ENCODE peak calls at places on chromosomes 13 and 19, in seven cellular contexts. Z, N, G, A, B, V and E are unnamed samples.

GRCh38 chr13:52926971-52927370 is 78.5 kb upstream of the PCDH8 start:
- DNase-seq in Z (no peak), N (no peak), G (no peak), A (no peak), B (no peak), V (no peak), E (no peak)

GRCh38 chr13:32284927-32285632 is 30.1 kb downstream of the ZAR1L start:
- DNase-seq in Z (no peak), N (peak; percentile 44), G (peak; percentile 65), A (no peak), B (no peak), V (no peak), E (no peak)

GRCh38 chr13:44758595-44759221 is 182.6 kb upstream of the TSC22D1 start:
- DNase-seq in Z (no peak), N (no peak), G (peak; percentile 84), A (no peak), B (no peak), V (no peak), E (no peak)

GRCh38 chr13:43285891-43286602 is 262.7 kb downstream of the DNAJC15 start:
- DNase-seq in Z (no peak), N (peak; percentile 63), G (peak; percentile 53), A (no peak), B (no peak), V (no peak), E (no peak)

GRCh38 chr19:53809518-53810186 is 14.5 kb downstream of the NLRP12 start:
- DNase-seq in Z (no peak), N (peak; percentile 50), G (no peak), A (no peak), B (no peak), V (no peak), E (no peak)

GRCh38 chr13:32309812-32310706 is 5.1 kb downstream of the ZAR1L start:
- DNase-seq in Z (no peak), N (peak; percentile 63), G (peak; percentile 83), A (no peak), B (no peak), V (no peak), E (peak; percentile 57)

GRCh38 chr13:98771838-98772611 is 19.6 kb upstream of the SLC15A1 start:
- DNase-seq in Z (no peak), N (no peak), G (no peak), A (no peak), B (no peak), V (no peak), E (no peak)

GRCh38 chr13:21371011-21371410 is 88.1 kb downstream of the ZDHHC20 start:
- DNase-seq in Z (no peak), N (no peak), G (peak; percentile 29), A (no peak), B (no peak), V (no peak), E (no peak)

GRCh38 chr13:37769078-37769477 is 100.5 kb downstream of the TRPC4 start:
- DNase-seq in Z (no peak), N (no peak), G (no peak), A (no peak), B (no peak), V (no peak), E (no peak)

GRCh38 chr13:25803626-25804025 is 248.2 kb downstream of the SHISA2 start:
- DNase-seq in Z (no peak), N (no peak), G (no peak), A (no peak), B (no peak), V (no peak), E (no peak)

GRCh38 chr13:25811506-25811905 is 240.3 kb downstream of the SHISA2 start:
- DNase-seq in Z (no peak), N (no peak), G (no peak), A (no peak), B (no peak), V (no peak), E (no peak)

GRCh38 chr13:25802579-25802978 is 249.2 kb downstream of the SHISA2 start:
- DNase-seq in Z (no peak), N (no peak), G (no peak), A (no peak), B (no peak), V (no peak), E (no peak)

GRCh38 chr13:25806304-25806974 is 245.4 kb downstream of the SHISA2 start:
- DNase-seq in Z (no peak), N (no peak), G (peak; percentile 8), A (no peak), B (no peak), V (no peak), E (peak; percentile 10)

DNA sequence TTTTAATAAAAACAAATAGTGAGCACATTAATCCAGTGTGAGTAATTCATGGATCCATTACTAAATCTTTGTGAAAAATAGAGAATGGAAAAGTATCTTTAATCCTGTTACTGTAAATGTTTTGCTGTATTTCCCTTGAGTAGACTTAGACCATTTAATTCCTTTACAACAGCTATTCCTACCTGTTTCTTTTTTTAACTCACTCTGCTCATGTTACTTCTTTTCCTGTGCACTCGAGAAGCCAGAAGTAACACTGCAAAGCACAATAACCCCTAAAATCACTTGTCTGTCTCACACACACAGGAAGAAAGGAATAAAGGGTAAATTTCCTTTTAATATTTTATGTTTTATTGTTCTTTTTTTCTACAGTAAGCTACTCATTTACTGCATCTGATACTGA is 244.3 kb downstream of the SHISA2 start:
- DNase-seq in Z (no peak), N (no peak), G (no peak), A (no peak), B (no peak), V (no peak), E (no peak)
- H3K9me3 ChIP-seq in Z (peaks cover 8% of the 10 kb centered on the region), N (peaks cover 4% of the 10 kb centered on the region), G (no peaks in the 10 kb centered on the region), A (no peaks in the 10 kb centered on the region), B (no peaks in the 10 kb centered on the region), V (no peaks in the 10 kb centered on the region), E (no peaks in the 10 kb centered on the region)

GRCh38 chr13:114108141-114108761 is 24.2 kb downstream of the RASA3 start:
- DNase-seq in Z (peak; percentile 46), N (no peak), G (no peak), A (no peak), B (no peak), V (peak; percentile 76), E (no peak)

GRCh38 chr13:114107686-114108081 is 24.7 kb downstream of the RASA3 start:
- DNase-seq in Z (peak; percentile 59), N (no peak), G (peak; percentile 92), A (no peak), B (no peak), V (peak; percentile 60), E (no peak)

GRCh38 chr13:114105351-114106225 is 26.8 kb downstream of the RASA3 start:
- DNase-seq in Z (peak; percentile 50), N (no peak), G (no peak), A (no peak), B (no peak), V (no peak), E (peak; percentile 30)

GRCh38 chr13:114106526-114106925 is 25.9 kb downstream of the RASA3 start:
- DNase-seq in Z (no peak), N (no peak), G (no peak), A (no peak), B (no peak), V (no peak), E (no peak)

GRCh38 chr13:114106991-114107685 is 25.3 kb downstream of the RASA3 start:
- DNase-seq in Z (peak; percentile 55), N (no peak), G (no peak), A (no peak), B (no peak), V (no peak), E (no peak)
- H3K4me1 ChIP-seq in Z (peaks cover 41% of the 10 kb centered on the region), N (peaks cover 28% of the 10 kb centered on the region), G (peaks cover 55% of the 10 kb centered on the region), A (no peaks in the 10 kb centered on the region), B (peaks cover 26% of the 10 kb centered on the region), V (peaks cover 19% of the 10 kb centered on the region), E (peaks cover 88% of the 10 kb centered on the region)

DNA sequence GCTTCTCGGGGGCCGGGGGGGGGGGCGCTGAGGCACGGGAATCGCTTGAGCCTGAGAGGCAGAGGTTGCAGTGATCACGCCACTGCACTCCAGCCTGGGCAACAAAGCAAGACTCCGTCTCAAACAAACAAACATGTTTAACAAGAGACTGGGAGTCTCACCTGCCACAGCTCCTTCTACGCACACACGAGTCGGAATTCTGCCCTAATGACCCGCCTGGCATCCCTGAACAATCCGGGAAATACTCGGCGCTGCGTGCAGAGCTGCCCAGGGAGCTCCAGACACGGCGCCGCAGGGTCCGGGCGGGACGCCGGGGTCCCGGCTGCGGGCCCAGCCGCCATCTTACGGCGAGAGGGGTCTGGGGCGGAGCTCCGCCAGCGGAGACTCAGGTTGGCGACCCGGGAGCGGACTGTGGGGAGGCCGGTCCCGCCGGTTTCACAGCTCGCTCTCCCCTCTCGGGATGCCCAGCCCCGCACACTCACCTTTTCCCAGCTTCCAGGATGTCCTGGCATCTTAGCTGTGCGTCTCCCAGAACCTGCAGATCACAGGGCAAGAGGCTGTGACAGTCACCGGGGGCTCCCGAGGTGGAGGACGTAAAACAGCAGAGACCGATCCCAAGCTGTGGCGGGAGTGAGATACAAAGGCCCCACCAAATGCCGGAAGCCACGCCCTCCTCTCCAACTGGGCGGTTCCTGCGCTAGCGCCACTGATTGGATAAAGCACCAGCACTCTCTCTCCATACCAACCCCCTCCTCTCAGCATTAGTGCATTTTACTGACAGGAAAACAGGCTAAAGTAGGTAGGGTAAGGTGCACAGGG is 23.6 kb upstream of the ZNF724 start:
- DNase-seq in Z (peak; percentile 96), N (peak; percentile 96), G (peak; percentile 85), A (peak; percentile 91), B (peak; percentile 74), V (peak; percentile 95), E (peak; percentile 89)
- H3K27ac ChIP-seq in Z (peak overlapping the region; percentile 78), N (peak overlapping the region; percentile 92), G (peak overlapping the region; percentile 75), A (peak overlapping the region; percentile 90), B (peak overlapping the region; percentile 90), V (peak overlapping the region; percentile 90), E (peak overlapping the region; percentile 92)

GRCh38 chr19:55802281-55802680 is 29.5 kb downstream of the NLRP11 start:
- DNase-seq in Z (no peak), N (no peak), G (no peak), A (no peak), B (no peak), V (no peak), E (no peak)
- H3K9me3 ChIP-seq in Z (peaks cover 7% of the 10 kb centered on the region), N (peaks cover 7% of the 10 kb centered on the region), G (no peaks in the 10 kb centered on the region), A (no peaks in the 10 kb centered on the region), B (no peaks in the 10 kb centered on the region), V (no peaks in the 10 kb centered on the region), E (no peaks in the 10 kb centered on the region)

DNA sequence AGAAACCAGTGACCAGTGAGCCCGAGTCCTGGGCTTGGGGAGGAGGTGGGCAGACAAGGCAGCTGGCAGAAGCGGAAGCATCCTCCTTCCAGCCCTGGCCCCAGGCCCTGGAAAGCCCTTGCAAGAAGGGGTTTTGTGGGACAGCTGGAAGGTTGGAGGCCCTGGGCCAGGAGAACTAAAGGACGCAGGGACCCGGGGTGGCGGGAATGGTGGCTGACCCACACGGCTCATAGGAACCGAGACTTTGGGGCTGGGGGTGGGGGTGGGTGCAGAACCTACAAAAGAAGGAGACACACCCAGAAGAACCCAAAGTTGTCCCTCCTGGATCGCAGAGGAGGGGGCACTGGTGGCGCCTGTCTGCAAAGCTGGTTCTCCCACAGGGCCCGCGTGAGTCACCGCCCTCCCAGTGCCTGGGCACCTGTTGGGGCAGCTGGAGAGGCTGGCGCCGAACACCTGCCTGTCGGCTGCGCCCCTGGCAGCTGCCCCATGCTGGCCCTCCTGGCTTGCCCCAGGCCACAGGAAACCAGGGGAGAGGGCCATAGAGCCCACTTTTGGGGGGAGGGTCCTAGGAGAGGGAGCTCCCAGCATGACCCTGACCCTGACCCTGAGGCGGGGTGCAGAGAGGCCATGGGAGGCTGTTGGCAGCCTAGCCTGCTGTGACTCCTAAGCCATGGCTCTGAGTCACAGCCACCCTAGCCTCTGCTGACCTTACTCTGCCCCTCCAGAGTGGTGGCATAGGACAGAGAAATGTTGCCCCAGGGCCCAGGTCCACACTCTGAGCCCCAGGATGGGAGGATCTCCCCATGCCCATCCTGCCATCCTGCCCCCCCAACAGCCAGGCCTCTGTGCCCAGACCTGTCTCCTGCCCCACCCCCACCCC is 768 bp downstream of the DMPK start:
- DNase-seq in Z (no peak), N (no peak), G (no peak), A (peak; percentile 79), B (no peak), V (no peak), E (no peak)
- H3K4me1 ChIP-seq in Z (peaks cover 81% of the 10 kb centered on the region), N (peaks cover 24% of the 10 kb centered on the region), G (peaks cover 25% of the 10 kb centered on the region), A (no peaks in the 10 kb centered on the region), B (peaks cover 50% of the 10 kb centered on the region), V (peaks cover 67% of the 10 kb centered on the region), E (peaks cover 20% of the 10 kb centered on the region)

GRCh38 chr19:30448386-30449130 is 76.4 kb downstream of the ZNF536 start:
- DNase-seq in Z (no peak), N (peak; percentile 19), G (no peak), A (no peak), B (no peak), V (no peak), E (no peak)
- H3K27ac ChIP-seq in Z (no peak overlapping the region), N (no peak overlapping the region), G (no peak overlapping the region), A (no peak overlapping the region), B (no peak overlapping the region), V (no peak overlapping the region), E (no peak overlapping the region)